ENCODE peak calls at places on chromosomes 7 and 10, in six cellular contexts. B is NCI-H774; H is activated CD4-positive, alpha-beta T cell treated with anti-CD3 and anti-CD28 coated beads, Interleukin-2, amount 10 ng/mL, durations not matched to agents 7 days and 5 days; G is HTR-8/SVneo; T is NCI-H460; C is mucosa of gallbladder. L is an unnamed sample.

GRCh38 chr10:93991596-93992284 is 2.0 kb upstream of the PLCE1 start:
- DNase-seq in C (peak; percentile 48), H (no peak), T (peak; percentile 38), G (peak; percentile 81), B (no peak), L (peak; percentile 71)

GRCh38 chr10:7248148-7248547 is 162.7 kb downstream of the SFMBT2 start:
- DNase-seq in T (no peak), C (no peak), H (no peak), B (no peak), G (no peak), L (no peak)

GRCh38 chr7:134234216-134234615 is 82.5 kb downstream of the SLC35B4 start:
- DNase-seq in T (no peak), H (no peak), B (no peak), G (no peak), C (no peak), L (no peak)

GRCh38 chr10:62653254-62653653 is 151.3 kb upstream of the ADO start:
- DNase-seq in H (no peak), C (peak; percentile 5), G (no peak), B (no peak), T (no peak), L (no peak)

GRCh38 chr10:47134166-47134565 is 165.8 kb upstream of the GDF10 start:
- DNase-seq in C (no peak), G (no peak), B (no peak), H (no peak), T (no peak), L (no peak)

GRCh38 chr7:95509199-95509598 is 23.5 kb downstream of the ASB4 start:
- DNase-seq in G (no peak), C (no peak), B (peak; percentile 86), H (peak; percentile 60), T (no peak), L (peak; percentile 7)

GRCh38 chr7:99597762-99598501 is at the start of gene TMEM225B:
- DNase-seq in H (peak; percentile 74), C (no peak), B (no peak), T (no peak), G (no peak), L (no peak)

GRCh38 chr7:90297118-90297517 is 24.0 kb downstream of the FAM237B start:
- DNase-seq in C (no peak), T (no peak), B (no peak), G (no peak), H (no peak), L (no peak)

GRCh38 chr7:56157238-56157790 is 41.1 kb upstream of the NUPR2 start:
- DNase-seq in H (no peak), G (no peak), B (peak; percentile 46), T (no peak), C (no peak), L (no peak)

L was measured in RWPE1.